ENCODE peak calls at places on chromosomes 3 and 15, in ten cellular contexts. Z, K, P, C, X, G, T, L, D and E are unnamed samples. For H3K9me3, the result is how much of the 10 kb centered on the place peaks cover.

GRCh38 chr3:22980346-22980745 is 222.8 kb upstream of the UBE2E2 start:
- DNase-seq in D (no peak), K (no peak), L (no peak), X (no peak), P (no peak), G (no peak), C (no peak), T (peak), Z (no peak), E (no peak)

GRCh38 chr3:52801839-52802238 is 7.2 kb downstream of the ITIH3 start:
- DNase-seq in X (no peak), D (no peak), P (no peak), K (no peak), Z (no peak), G (no peak), L (no peak), T (peak), C (no peak), E (no peak)

GRCh38 chr3:23129062-23129461 is 74.1 kb upstream of the UBE2E2 start:
- DNase-seq in L (no peak), C (no peak), T (no peak), Z (no peak), G (no peak), X (no peak), D (no peak), P (no peak), K (no peak), E (no peak)

GRCh38 chr3:111484666-111485065 is 57.3 kb upstream of the CD96 start:
- DNase-seq in G (no peak), T (peak), Z (no peak), X (peak), P (no peak), K (no peak), C (no peak), L (no peak), D (no peak), E (no peak)

GRCh38 chr15:62545392-62546227 is 380.5 kb upstream of the C2CD4B start:
- DNase-seq in C (peak), T (peak), L (no peak), X (peak), D (no peak), P (peak), K (peak), Z (peak), G (no peak), E (no peak)

GRCh38 chr15:31303434-31304073 is 23.1 kb upstream of the KLF13 start:
- DNase-seq in G (peak), Z (no peak), D (no peak), X (peak), T (no peak), C (peak), L (no peak), K (peak), P (peak), E (no peak)

GRCh38 chr3:9783954-9784353 is 8.3 kb downstream of the TADA3 start:
- DNase-seq in P (no peak), C (no peak), X (no peak), L (no peak), D (no peak), G (no peak), K (no peak), Z (no peak), T (no peak), E (no peak)

GRCh38 chr3:13371100-13372075 is 48.7 kb downstream of the NUP210 start:
- DNase-seq in K (no peak), X (no peak), C (no peak), L (no peak), D (no peak), T (peak), P (peak), G (no peak), Z (no peak), E (no peak)

GRCh38 chr3:149655826-149656599 is 1.8 kb downstream of the WWTR1 start:
- DNase-seq in C (no peak), Z (no peak), G (no peak), X (peak), P (no peak), L (no peak), K (no peak), D (no peak), T (peak), E (no peak)

GRCh38 chr15:101351736-101352135 is 56.7 kb upstream of the SNRPA1 start:
- DNase-seq in X (no peak), C (no peak), D (no peak), Z (no peak), K (no peak), G (no peak), T (no peak), P (no peak), L (no peak), E (no peak)

GRCh38 chr3:99895106-99895705 is 77.5 kb downstream of the CMSS1 start:
- DNase-seq in G (no peak), T (peak), Z (no peak), P (no peak), K (no peak), L (no peak), C (no peak), X (no peak), D (no peak), E (no peak)

DNA sequence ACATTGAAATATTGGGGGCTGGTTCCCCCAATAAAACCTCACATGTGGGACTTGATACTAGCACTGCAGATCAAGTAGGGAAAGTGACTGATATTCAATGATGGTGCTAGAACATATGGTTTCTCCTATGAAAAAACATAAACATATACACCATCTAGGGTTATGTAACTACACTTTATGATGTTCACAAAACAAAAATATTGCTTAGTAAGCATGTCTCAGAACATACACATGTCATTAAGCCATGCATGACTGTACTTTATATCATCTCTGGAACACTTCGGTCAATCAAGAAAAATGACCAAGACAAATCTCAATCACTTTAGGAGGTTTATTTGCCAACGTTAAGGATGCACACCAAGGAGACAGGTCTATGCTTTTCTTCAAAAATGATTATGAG is 57.4 kb downstream of the ZNF717 start:
- DNase-seq in Z (no peak), P (no peak), K (no peak), L (no peak), C (no peak), G (no peak), X (no peak), T (no peak), D (no peak), E (no peak)
- H3K9me3 ChIP-seq in Z (half or more), P (under half), K (half or more), L (under half), C (under half), G (under half), X (under half), T (under half), D (half or more), E (under half)

DNA sequence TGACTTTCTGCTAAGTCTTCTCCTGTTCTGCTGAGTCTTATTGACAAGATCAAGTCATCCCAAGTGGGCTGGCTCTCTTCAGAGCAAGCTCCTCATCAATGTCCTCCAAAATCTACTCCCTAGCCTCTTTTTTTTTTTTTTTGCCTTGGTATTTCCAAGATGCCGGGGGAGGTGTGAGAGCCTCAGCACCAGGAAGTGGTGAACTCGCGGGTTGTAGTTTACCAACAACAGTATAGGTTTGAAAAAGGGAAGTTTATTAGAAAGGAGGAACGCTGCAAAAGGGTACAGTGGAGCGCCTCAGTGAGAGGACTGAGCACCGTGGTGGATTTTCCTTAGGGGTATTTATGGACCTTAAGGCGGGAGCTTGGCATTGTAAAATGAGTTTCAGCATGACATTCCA is 94.3 kb upstream of the SGO1 start:
- DNase-seq in P (no peak), T (no peak), L (no peak), X (no peak), Z (no peak), K (no peak), G (no peak), D (peak), C (no peak), E (no peak)
- H3K9me3 ChIP-seq in P (under half), T (under half), L (under half), X (under half), Z (under half), K (under half), G (under half), D (under half), C (under half), E (under half)

DNA sequence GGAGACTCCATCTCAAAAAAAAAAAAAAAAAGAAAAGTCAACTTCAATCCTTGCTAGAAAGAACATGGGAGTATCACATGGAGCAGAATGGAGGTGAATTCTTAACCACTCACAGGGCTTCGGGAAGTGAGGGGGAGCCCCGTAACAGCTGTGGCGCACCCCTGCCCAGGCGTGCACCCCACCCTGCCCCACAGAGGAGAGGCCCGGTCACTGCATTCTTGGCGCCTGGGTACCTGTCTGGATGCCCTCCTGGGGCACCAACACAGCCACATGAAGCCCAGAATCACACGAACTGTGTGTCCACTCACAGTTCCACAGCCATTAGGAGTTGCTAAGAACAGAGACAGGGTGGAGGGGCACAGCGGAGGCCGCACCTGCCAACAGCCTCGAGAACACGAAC is 51.8 kb downstream of the NIPA2 start:
- DNase-seq in T (no peak), X (no peak), L (no peak), K (no peak), C (no peak), Z (no peak), P (no peak), G (no peak), D (no peak), E (no peak)
- H3K9me3 ChIP-seq in T (under half), X (under half), L (under half), K (under half), C (under half), Z (under half), P (under half), G (under half), D (under half), E (under half)

GRCh38 chr15:47273817-47274216 is 443.5 kb upstream of the SEMA6D start:
- DNase-seq in L (no peak), P (no peak), D (no peak), X (no peak), T (no peak), C (no peak), K (no peak), G (no peak), Z (no peak), E (no peak)
- H3K9me3 ChIP-seq in L (under half), P (under half), D (under half), X (under half), T (under half), C (under half), K (under half), G (under half), Z (under half), E (under half)

DNA sequence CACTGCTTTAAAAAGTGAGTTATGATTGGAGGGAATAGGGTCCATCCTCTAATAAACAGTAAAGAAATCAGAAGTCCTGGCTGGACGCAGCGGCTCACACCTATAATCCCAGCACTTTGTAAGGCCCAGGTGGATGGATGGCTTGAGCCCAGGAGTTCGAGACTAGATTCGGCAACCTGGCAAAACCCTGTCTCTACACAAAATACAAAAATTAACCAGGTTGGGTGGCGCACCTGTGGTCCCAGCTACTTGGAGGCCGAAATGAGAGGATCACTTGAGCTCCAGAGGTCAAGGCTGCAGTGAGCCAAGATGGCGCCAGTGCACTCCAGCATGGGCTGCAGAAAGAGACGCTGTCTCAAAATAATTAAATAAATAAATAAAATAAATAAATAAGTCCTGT is 171.2 kb downstream of the POTEB3 start:
- DNase-seq in X (no peak), D (no peak), L (no peak), T (no peak), P (no peak), C (no peak), K (no peak), Z (no peak), G (no peak), E (peak)
- H3K9me3 ChIP-seq in X (under half), D (under half), L (under half), T (under half), P (under half), C (under half), K (under half), Z (under half), G (under half), E (under half)

DNA sequence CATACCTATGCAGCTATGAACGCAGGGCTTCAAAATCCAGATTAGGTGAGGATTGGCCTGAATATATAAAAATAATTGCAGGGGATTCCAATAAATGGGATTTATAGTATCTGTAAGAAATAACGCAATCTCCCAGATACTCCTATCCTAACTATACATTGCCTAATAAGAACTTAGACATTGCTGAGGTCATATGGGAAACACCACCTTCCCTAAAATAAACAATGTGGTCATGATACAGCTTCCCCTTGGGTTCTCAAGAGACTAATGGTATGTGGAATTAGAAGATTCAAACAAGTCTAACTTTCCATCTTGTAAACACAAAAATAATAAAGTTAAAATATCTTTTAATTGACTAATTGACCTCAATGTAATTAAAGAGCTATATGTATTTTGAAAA is 28.2 kb downstream of the UBE3A start:
- DNase-seq in P (no peak), C (no peak), X (no peak), L (no peak), K (no peak), T (peak), D (no peak), Z (no peak), G (no peak), E (no peak)
- H3K9me3 ChIP-seq in P (under half), C (under half), X (under half), L (under half), K (under half), T (under half), D (under half), Z (under half), G (under half), E (under half)

DNA sequence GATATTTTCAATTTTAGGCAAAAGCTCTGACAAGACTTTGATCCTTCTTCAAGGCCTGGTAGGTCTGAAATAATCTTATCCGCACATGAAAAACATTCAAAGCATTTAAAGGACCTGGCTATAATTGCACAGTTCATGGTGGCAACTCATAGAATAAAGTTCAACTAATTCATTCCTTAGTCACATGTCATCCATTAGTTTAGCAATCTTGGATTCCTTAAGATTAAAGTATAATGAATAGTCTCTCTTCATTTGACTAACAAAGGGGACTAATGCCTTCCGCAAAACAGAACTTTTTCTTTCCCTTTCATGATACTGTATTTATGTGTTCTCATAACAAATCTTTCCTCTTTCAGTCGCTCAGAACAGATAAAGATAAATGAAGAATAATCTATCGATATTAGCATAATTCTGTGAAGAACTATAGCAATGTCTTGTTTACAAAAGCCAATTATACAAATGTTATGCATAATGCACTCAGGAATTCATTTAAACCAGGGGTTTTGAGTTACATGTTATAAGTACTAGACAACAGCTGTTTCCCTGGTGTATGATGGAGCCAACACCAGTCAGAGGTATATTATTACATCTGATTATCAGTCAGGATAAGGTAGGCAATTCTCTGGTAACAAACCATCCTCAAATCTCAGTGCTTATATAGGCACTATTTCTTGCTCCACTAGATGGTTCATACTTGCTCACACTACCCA is 172.5 kb downstream of the POTEB3 start:
- DNase-seq in Z (no peak), P (no peak), D (no peak), C (no peak), X (no peak), G (no peak), T (no peak), L (no peak), K (no peak), E (peak)
- H3K9me3 ChIP-seq in Z (under half), P (under half), D (under half), C (under half), X (under half), G (under half), T (under half), L (under half), K (under half), E (under half)

GRCh38 chr3:147411235-147411607 is 2.1 kb downstream of the ZIC1 start:
- DNase-seq in L (no peak), Z (no peak), D (no peak), K (no peak), G (no peak), P (no peak), X (no peak), C (no peak), T (no peak), E (no peak)
- H3K9me3 ChIP-seq in L (under half), Z (under half), D (under half), K (under half), G (under half), P (under half), X (under half), C (under half), T (under half), E (under half)